ENCODE peak calls at places on chromosome 10, in seven cellular contexts. G is T-helper 9 cell, U is Peyer's patch, X is fibroblast of the conjunctiva, Y is dorsolateral prefrontal cortex, T is nucleus accumbens, N is HS-5. F is an unnamed sample.

GRCh38 chr10:21675157-21675796 is 141.2 kb downstream of the MLLT10 start:
- DNase-seq in G (peak; percentile 5), U (no peak), X (peak; percentile 21), Y (no peak), T (no peak), N (no peak), F (no peak)

GRCh38 chr10:122216047-122216446 is 55.0 kb upstream of the BTBD16 start:
- DNase-seq in G (no peak), U (no peak), X (no peak), Y (no peak), T (no peak), N (no peak), F (no peak)

GRCh38 chr10:132781556-132781955 is 4.4 kb downstream of the NKX6-2 start:
- DNase-seq in G (no peak), U (no peak), X (no peak), Y (no peak), T (no peak), N (no peak), F (no peak)

GRCh38 chr10:119702482-119703041 is 23.3 kb upstream of the INPP5F start:
- DNase-seq in G (no peak), U (no peak), X (no peak), Y (no peak), T (no peak), N (no peak), F (no peak)

GRCh38 chr10:17872191-17873091 is 63.3 kb downstream of the MRC1 start:
- DNase-seq in G (no peak), U (no peak), X (peak; percentile 16), Y (no peak), T (no peak), N (no peak), F (no peak)

GRCh38 chr10:90751107-90751997 is 106.5 kb downstream of the HTR7 start:
- DNase-seq in G (peak; percentile 8), U (peak; percentile 19), X (no peak), Y (no peak), T (no peak), N (no peak), F (no peak)

GRCh38 chr10:122949296-122949695 is 4.7 kb downstream of the C10orf88 start:
- DNase-seq in G (no peak), U (no peak), X (no peak), Y (no peak), T (no peak), N (no peak), F (no peak)

GRCh38 chr10:97648557-97649404 is 8.3 kb downstream of the PI4K2A start:
- DNase-seq in G (no peak), U (peak; percentile 28), X (peak; percentile 68), Y (no peak), T (no peak), N (peak; percentile 92), F (peak; percentile 93)

GRCh38 chr10:122049076-122049475 is 60.1 kb downstream of the TACC2 start:
- DNase-seq in G (no peak), U (no peak), X (no peak), Y (no peak), T (no peak), N (no peak), F (no peak)

GRCh38 chr10:124917939-124918830 is 23.7 kb upstream of the ZRANB1 start:
- DNase-seq in G (no peak), U (no peak), X (no peak), Y (no peak), T (no peak), N (peak; percentile 68), F (no peak)

GRCh38 chr10:75352650-75353049 is 48.9 kb downstream of the ZNF503 start:
- DNase-seq in G (no peak), U (no peak), X (no peak), Y (no peak), T (no peak), N (no peak), F (no peak)

GRCh38 chr10:29409241-29410051 is 120.6 kb downstream of the LYZL1 start:
- DNase-seq in G (no peak), U (peak; percentile 33), X (peak; percentile 31), Y (peak; percentile 87), T (peak; percentile 66), N (no peak), F (no peak)

GRCh38 chr10:8033812-8034665 is 20.4 kb upstream of the GATA3 start:
- DNase-seq in G (no peak), U (no peak), X (no peak), Y (no peak), T (no peak), N (no peak), F (no peak)

GRCh38 chr10:78359641-78360091 is 326.0 kb downstream of the RPS24 start:
- DNase-seq in G (no peak), U (no peak), X (no peak), Y (peak; percentile 40), T (no peak), N (no peak), F (no peak)

GRCh38 chr10:13555884-13556529 is 27.2 kb upstream of the BEND7 start:
- DNase-seq in G (no peak), U (no peak), X (no peak), Y (no peak), T (no peak), N (no peak), F (no peak)

GRCh38 chr10:91540714-91541113 is 92.2 kb downstream of the PPP1R3C start:
- DNase-seq in G (no peak), U (no peak), X (no peak), Y (no peak), T (no peak), N (no peak), F (no peak)

GRCh38 chr10:86388119-86388704 is 21.6 kb upstream of the GRID1 start:
- DNase-seq in G (no peak), U (no peak), X (no peak), Y (no peak), T (no peak), N (no peak), F (no peak)

GRCh38 chr10:64041185-64041988 is 520.2 kb downstream of the REEP3 start:
- DNase-seq in G (peak; percentile 69), U (peak; percentile 62), X (peak; percentile 66), Y (no peak), T (peak; percentile 32), N (peak; percentile 40), F (peak; percentile 3)